ENCODE peak calls at places on chromosomes 2 and 18, in four cellular contexts. One of them, this sample, is unnamed.

GRCh38 chr2:239329284-239329971 is 71.4 kb downstream of the HDAC4 start:
- DNase-seq in LoVo: no peak
- DNase-seq in naive B cell: no peak
- DNase-seq in midbrain: peak; percentile 9
- DNase-seq in this sample: no peak

GRCh38 chr2:238042849-238043584 is 17.8 kb upstream of the SCLY start:
- DNase-seq in midbrain: no peak
- DNase-seq in naive B cell: no peak
- DNase-seq in LoVo: no peak
- DNase-seq in this sample: no peak

GRCh38 chr2:167670588-167670987 is 576.8 kb downstream of the STK39 start:
- DNase-seq in LoVo: no peak
- DNase-seq in naive B cell: no peak
- DNase-seq in midbrain: no peak
- DNase-seq in this sample: no peak

GRCh38 chr18:23114171-23114881 is 21.0 kb upstream of the CABLES1 start:
- DNase-seq in LoVo: no peak
- DNase-seq in midbrain: peak; percentile 42
- DNase-seq in naive B cell: no peak
- DNase-seq in this sample: no peak

GRCh38 chr18:62183578-62184195 is 3.2 kb downstream of the PIGN start:
- DNase-seq in midbrain: peak; percentile 66
- DNase-seq in naive B cell: peak; percentile 46
- DNase-seq in LoVo: peak; percentile 63
- DNase-seq in this sample: peak; percentile 1

GRCh38 chr2:222319576-222320440 is 21.0 kb upstream of the PAX3 start:
- DNase-seq in midbrain: peak; percentile 34
- DNase-seq in naive B cell: no peak
- DNase-seq in LoVo: peak; percentile 38
- DNase-seq in this sample: no peak

GRCh38 chr18:59712311-59712710 is 15.1 kb upstream of the CCBE1 start:
- DNase-seq in naive B cell: no peak
- DNase-seq in LoVo: peak; percentile 31
- DNase-seq in midbrain: no peak
- DNase-seq in this sample: no peak

GRCh38 chr2:226066391-226066790 is 666.9 kb downstream of the NYAP2 start:
- DNase-seq in LoVo: no peak
- DNase-seq in midbrain: no peak
- DNase-seq in naive B cell: no peak
- DNase-seq in this sample: no peak

GRCh38 chr18:79560042-79560860 is 119.4 kb upstream of the CTDP1 start:
- DNase-seq in LoVo: no peak
- DNase-seq in naive B cell: no peak
- DNase-seq in midbrain: no peak
- DNase-seq in this sample: no peak

GRCh38 chr2:206971805-206972204 is 32.5 kb downstream of the CPO start:
- DNase-seq in naive B cell: no peak
- DNase-seq in midbrain: no peak
- DNase-seq in LoVo: no peak
- DNase-seq in this sample: no peak

GRCh38 chr2:73593676-73594075 is 48.5 kb downstream of the NAT8 start:
- DNase-seq in naive B cell: no peak
- DNase-seq in midbrain: no peak
- DNase-seq in LoVo: no peak
- DNase-seq in this sample: no peak

GRCh38 chr2:211468881-211469280 is 912.5 kb downstream of the CPS1 start:
- DNase-seq in naive B cell: no peak
- DNase-seq in LoVo: no peak
- DNase-seq in midbrain: no peak
- DNase-seq in this sample: no peak

GRCh38 chr2:180376076-180376475 is 369.0 kb upstream of the CWC22 start:
- DNase-seq in naive B cell: no peak
- DNase-seq in midbrain: no peak
- DNase-seq in LoVo: no peak
- DNase-seq in this sample: no peak

GRCh38 chr18:69387181-69387580 is 13.5 kb upstream of the DOK6 start:
- DNase-seq in midbrain: no peak
- DNase-seq in LoVo: no peak
- DNase-seq in naive B cell: no peak
- DNase-seq in this sample: no peak

GRCh38 chr2:209936106-209936663 is 66.3 kb upstream of the RPE start:
- DNase-seq in LoVo: no peak
- DNase-seq in midbrain: no peak
- DNase-seq in naive B cell: no peak
- DNase-seq in this sample: no peak

GRCh38 chr2:218781691-218782528 is at the start of gene CYP27A1:
- DNase-seq in naive B cell: no peak
- DNase-seq in LoVo: no peak
- DNase-seq in midbrain: peak; percentile 68
- DNase-seq in this sample: no peak

GRCh38 chr2:20491739-20492531 is 45.1 kb downstream of the RHOB start:
- DNase-seq in LoVo: no peak
- DNase-seq in midbrain: peak; percentile 15
- DNase-seq in naive B cell: no peak
- DNase-seq in this sample: no peak

GRCh38 chr18:24837065-24837464 is 376.6 kb downstream of the HRH4 start:
- DNase-seq in LoVo: peak; percentile 8
- DNase-seq in midbrain: no peak
- DNase-seq in naive B cell: no peak
- DNase-seq in this sample: no peak

GRCh38 chr2:185360776-185361175 is 377.8 kb upstream of the FSIP2 start:
- DNase-seq in midbrain: no peak
- DNase-seq in LoVo: no peak
- DNase-seq in naive B cell: no peak
- DNase-seq in this sample: no peak

GRCh38 chr2:185242462-185242861 is 496.1 kb upstream of the FSIP2 start:
- DNase-seq in naive B cell: no peak
- DNase-seq in midbrain: no peak
- DNase-seq in LoVo: no peak
- DNase-seq in this sample: no peak